ENCODE peak calls at places on chromosomes 13 and 19, in four cellular contexts. One of them, this sample, is unnamed.

GRCh38 chr13:102487330-102487729 is 85.5 kb upstream of the FGF14 start:
- DNase-seq in lower lobe of right lung: no peak
- DNase-seq in right lobe of liver: no peak
- DNase-seq in PC-3: no peak
- DNase-seq in this sample: no peak

GRCh38 chr19:29535432-29535831 is 9.6 kb downstream of the VSTM2B start:
- DNase-seq in lower lobe of right lung: no peak
- DNase-seq in right lobe of liver: no peak
- DNase-seq in PC-3: no peak
- DNase-seq in this sample: no peak

GRCh38 chr13:81051873-81052272 is 710.9 kb upstream of the SPRY2 start:
- DNase-seq in lower lobe of right lung: no peak
- DNase-seq in right lobe of liver: no peak
- DNase-seq in PC-3: peak; percentile 7
- DNase-seq in this sample: no peak

GRCh38 chr13:106114981-106115554 is 420.4 kb downstream of the EFNB2 start:
- DNase-seq in lower lobe of right lung: no peak
- DNase-seq in right lobe of liver: no peak
- DNase-seq in PC-3: no peak
- DNase-seq in this sample: no peak

GRCh38 chr19:45772130-45772880 is 3.3 kb upstream of the SIX5 start:
- DNase-seq in lower lobe of right lung: no peak
- DNase-seq in right lobe of liver: no peak
- DNase-seq in PC-3: no peak
- DNase-seq in this sample: no peak

GRCh38 chr13:29897102-29897501 is 46.7 kb upstream of the UBL3 start:
- DNase-seq in lower lobe of right lung: no peak
- DNase-seq in right lobe of liver: no peak
- DNase-seq in PC-3: no peak
- DNase-seq in this sample: no peak

GRCh38 chr19:45558399-45558878 is 26.2 kb downstream of the OPA3 start:
- DNase-seq in lower lobe of right lung: peak; percentile 53
- DNase-seq in right lobe of liver: no peak
- DNase-seq in PC-3: peak; percentile 67
- DNase-seq in this sample: peak; percentile 41

GRCh38 chr19:3250675-3251074 is 26.2 kb downstream of the CELF5 start:
- DNase-seq in lower lobe of right lung: no peak
- DNase-seq in right lobe of liver: no peak
- DNase-seq in PC-3: peak; percentile 38
- DNase-seq in this sample: no peak

GRCh38 chr19:15330801-15331418 is 1.4 kb downstream of the BRD4 start:
- DNase-seq in lower lobe of right lung: no peak
- DNase-seq in right lobe of liver: no peak
- DNase-seq in PC-3: peak; percentile 70
- DNase-seq in this sample: no peak

GRCh38 chr13:24040835-24041234 is 119.7 kb upstream of the SPATA13 start:
- DNase-seq in lower lobe of right lung: no peak
- DNase-seq in right lobe of liver: no peak
- DNase-seq in PC-3: no peak
- DNase-seq in this sample: no peak

GRCh38 chr13:97753942-97754670 is 199.4 kb upstream of the IPO5 start:
- DNase-seq in lower lobe of right lung: no peak
- DNase-seq in right lobe of liver: no peak
- DNase-seq in PC-3: no peak
- DNase-seq in this sample: peak; percentile 11

GRCh38 chr19:34508540-34508939 is 27.0 kb downstream of the WTIP start:
- DNase-seq in lower lobe of right lung: no peak
- DNase-seq in right lobe of liver: no peak
- DNase-seq in PC-3: no peak
- DNase-seq in this sample: no peak

GRCh38 chr13:73335226-73335625 is 276.4 kb downstream of the KLF5 start:
- DNase-seq in lower lobe of right lung: no peak
- DNase-seq in right lobe of liver: no peak
- DNase-seq in PC-3: peak; percentile 90
- DNase-seq in this sample: no peak

GRCh38 chr19:5445667-5446066 is 9.6 kb upstream of the ZNRF4 start:
- DNase-seq in lower lobe of right lung: no peak
- DNase-seq in right lobe of liver: no peak
- DNase-seq in PC-3: peak; percentile 67
- DNase-seq in this sample: no peak

GRCh38 chr13:40123962-40124647 is 468.6 kb downstream of the COG6 start:
- DNase-seq in lower lobe of right lung: no peak
- DNase-seq in right lobe of liver: no peak
- DNase-seq in PC-3: no peak
- DNase-seq in this sample: no peak

GRCh38 chr19:21848706-21849105 is 12.7 kb upstream of the ZNF43 start:
- DNase-seq in lower lobe of right lung: no peak
- DNase-seq in right lobe of liver: no peak
- DNase-seq in PC-3: peak; percentile 59
- DNase-seq in this sample: no peak

GRCh38 chr19:38034153-38034835 is 127.3 kb downstream of the SIPA1L3 start:
- DNase-seq in lower lobe of right lung: no peak
- DNase-seq in right lobe of liver: no peak
- DNase-seq in PC-3: no peak
- DNase-seq in this sample: no peak

GRCh38 chr13:34078334-34078999 is 260.5 kb downstream of the RFC3 start:
- DNase-seq in lower lobe of right lung: no peak
- DNase-seq in right lobe of liver: no peak
- DNase-seq in PC-3: no peak
- DNase-seq in this sample: no peak

GRCh38 chr19:13155472-13156284 is 5.5 kb downstream of the IER2 start:
- DNase-seq in lower lobe of right lung: peak; percentile 87
- DNase-seq in right lobe of liver: peak; percentile 93
- DNase-seq in PC-3: peak; percentile 81
- DNase-seq in this sample: no peak

GRCh38 chr19:33905473-33905936 is 108.8 kb downstream of the KCTD15 start:
- DNase-seq in lower lobe of right lung: peak; percentile 49
- DNase-seq in right lobe of liver: peak; percentile 38
- DNase-seq in PC-3: peak; percentile 10
- DNase-seq in this sample: no peak

GRCh38 chr19:39423258-39424086 is 11.0 kb downstream of the PLEKHG2 start:
- DNase-seq in lower lobe of right lung: no peak
- DNase-seq in right lobe of liver: no peak
- DNase-seq in PC-3: no peak
- DNase-seq in this sample: no peak

GRCh38 chr13:50594276-50594970 is 249.1 kb downstream of the DLEU7 start:
- DNase-seq in lower lobe of right lung: no peak
- DNase-seq in right lobe of liver: no peak
- DNase-seq in PC-3: no peak
- DNase-seq in this sample: no peak

GRCh38 chr19:15418112-15418587 is 638 bp downstream of the AKAP8L start:
- DNase-seq in lower lobe of right lung: no peak
- DNase-seq in right lobe of liver: no peak
- DNase-seq in PC-3: peak; percentile 26
- DNase-seq in this sample: no peak

GRCh38 chr13:48862572-48862971 is 113.1 kb upstream of the FNDC3A start:
- DNase-seq in lower lobe of right lung: no peak
- DNase-seq in right lobe of liver: no peak
- DNase-seq in PC-3: no peak
- DNase-seq in this sample: no peak

GRCh38 chr13:50914848-50915247 is 5.3 kb downstream of the RNASEH2B start:
- DNase-seq in lower lobe of right lung: no peak
- DNase-seq in right lobe of liver: no peak
- DNase-seq in PC-3: peak; percentile 43
- DNase-seq in this sample: no peak

GRCh38 chr13:40635315-40635995 is 31.0 kb downstream of the FOXO1 start:
- DNase-seq in lower lobe of right lung: no peak
- DNase-seq in right lobe of liver: no peak
- DNase-seq in PC-3: peak; percentile 7
- DNase-seq in this sample: no peak

GRCh38 chr19:10748924-10749434 is 31.1 kb downstream of the DNM2 start:
- DNase-seq in lower lobe of right lung: peak; percentile 79
- DNase-seq in right lobe of liver: peak; percentile 94
- DNase-seq in PC-3: peak; percentile 90
- DNase-seq in this sample: no peak
- H3K27ac ChIP-seq in lower lobe of right lung: peak overlapping the region; percentile 87
- H3K27ac ChIP-seq in right lobe of liver: peak overlapping the region; percentile 28
- H3K27ac ChIP-seq in PC-3: peak overlapping the region; percentile 52
- H3K27ac ChIP-seq in this sample: no peak overlapping the region

GRCh38 chr19:18306903-18307681 is 15.8 kb downstream of the LSM4 start:
- DNase-seq in lower lobe of right lung: no peak
- DNase-seq in right lobe of liver: no peak
- DNase-seq in PC-3: no peak
- DNase-seq in this sample: no peak

GRCh38 chr19:18304496-18305312 is 18.2 kb downstream of the LSM4 start:
- DNase-seq in lower lobe of right lung: peak; percentile 85
- DNase-seq in right lobe of liver: peak; percentile 90
- DNase-seq in PC-3: peak; percentile 34
- DNase-seq in this sample: no peak

GRCh38 chr19:18304194-18304495 is 18.7 kb downstream of the LSM4 start:
- DNase-seq in lower lobe of right lung: no peak
- DNase-seq in right lobe of liver: peak; percentile 52
- DNase-seq in PC-3: no peak
- DNase-seq in this sample: no peak

GRCh38 chr19:18308051-18308947 is 14.6 kb downstream of the LSM4 start:
- DNase-seq in lower lobe of right lung: no peak
- DNase-seq in right lobe of liver: no peak
- DNase-seq in PC-3: no peak
- DNase-seq in this sample: no peak

DNA sequence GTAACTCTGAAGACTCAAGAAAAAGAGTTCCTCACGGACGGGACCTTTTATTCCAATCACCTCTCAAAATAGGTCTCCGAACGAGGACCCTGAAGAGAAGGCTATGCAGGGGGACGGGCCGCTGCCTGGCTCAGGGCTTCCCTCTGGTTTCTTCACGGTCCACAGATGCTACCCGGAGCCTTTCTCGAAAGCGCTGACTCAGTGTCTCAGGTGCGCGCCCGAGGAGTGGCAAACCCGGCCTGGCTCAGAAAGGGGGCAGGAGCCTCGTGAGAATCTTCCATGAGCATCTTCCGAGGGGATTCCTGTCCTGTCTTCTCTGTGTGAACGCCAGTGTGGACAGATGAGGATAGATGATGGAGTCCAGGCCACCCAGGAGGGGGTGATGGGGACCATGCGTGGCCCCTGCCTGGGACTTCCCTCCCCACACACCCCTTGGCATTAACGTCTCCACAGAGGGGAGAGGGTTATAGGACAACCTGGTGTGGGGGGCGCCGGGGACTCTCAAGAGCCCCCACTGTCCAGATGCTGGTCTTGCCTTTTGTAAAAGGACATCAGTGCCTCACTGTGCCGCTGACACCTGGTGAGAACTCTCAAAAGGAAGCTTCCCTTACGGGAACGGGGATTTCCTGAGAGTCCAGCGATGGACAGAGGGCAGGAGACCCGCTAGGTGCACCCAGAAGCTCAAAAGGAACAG is 16.5 kb downstream of the LSM4 start:
- DNase-seq in lower lobe of right lung: no peak
- DNase-seq in right lobe of liver: no peak
- DNase-seq in PC-3: no peak
- DNase-seq in this sample: no peak
- H3K4me1 ChIP-seq in lower lobe of right lung: peaks cover 56% of the 10 kb centered on the region
- H3K4me1 ChIP-seq in right lobe of liver: peaks cover 1% of the 10 kb centered on the region
- H3K4me1 ChIP-seq in PC-3: peaks cover 12% of the 10 kb centered on the region
- H3K4me1 ChIP-seq in this sample: peaks cover 11% of the 10 kb centered on the region

GRCh38 chr19:16641695-16642094 is 13.7 kb upstream of the MED26 start:
- DNase-seq in lower lobe of right lung: no peak
- DNase-seq in right lobe of liver: no peak
- DNase-seq in PC-3: no peak
- DNase-seq in this sample: no peak
- H3K36me3 ChIP-seq in lower lobe of right lung: peaks cover 88% of the 10 kb centered on the region
- H3K36me3 ChIP-seq in right lobe of liver: peaks cover 42% of the 10 kb centered on the region
- H3K36me3 ChIP-seq in PC-3: peaks cover 32% of the 10 kb centered on the region
- H3K36me3 ChIP-seq in this sample: peaks cover 12% of the 10 kb centered on the region

GRCh38 chr19:52665529-52665928 is 27.4 kb upstream of the ZNF83 start:
- DNase-seq in lower lobe of right lung: no peak
- DNase-seq in right lobe of liver: no peak
- DNase-seq in PC-3: peak; percentile 89
- DNase-seq in this sample: no peak

GRCh38 chr19:52673014-52673413 is 34.9 kb upstream of the ZNF83 start:
- DNase-seq in lower lobe of right lung: no peak
- DNase-seq in right lobe of liver: no peak
- DNase-seq in PC-3: no peak
- DNase-seq in this sample: no peak

GRCh38 chr19:52670046-52670445 is 31.9 kb upstream of the ZNF83 start:
- DNase-seq in lower lobe of right lung: no peak
- DNase-seq in right lobe of liver: no peak
- DNase-seq in PC-3: peak; percentile 84
- DNase-seq in this sample: no peak

GRCh38 chr19:52667972-52668371 is 29.8 kb upstream of the ZNF83 start:
- DNase-seq in lower lobe of right lung: no peak
- DNase-seq in right lobe of liver: no peak
- DNase-seq in PC-3: no peak
- DNase-seq in this sample: no peak

GRCh38 chr19:52669586-52669985 is 31.4 kb upstream of the ZNF83 start:
- DNase-seq in lower lobe of right lung: no peak
- DNase-seq in right lobe of liver: no peak
- DNase-seq in PC-3: no peak
- DNase-seq in this sample: no peak
- H3K27ac ChIP-seq in lower lobe of right lung: no peak overlapping the region
- H3K27ac ChIP-seq in right lobe of liver: no peak overlapping the region
- H3K27ac ChIP-seq in PC-3: peak overlapping the region; percentile 52
- H3K27ac ChIP-seq in this sample: no peak overlapping the region

DNA sequence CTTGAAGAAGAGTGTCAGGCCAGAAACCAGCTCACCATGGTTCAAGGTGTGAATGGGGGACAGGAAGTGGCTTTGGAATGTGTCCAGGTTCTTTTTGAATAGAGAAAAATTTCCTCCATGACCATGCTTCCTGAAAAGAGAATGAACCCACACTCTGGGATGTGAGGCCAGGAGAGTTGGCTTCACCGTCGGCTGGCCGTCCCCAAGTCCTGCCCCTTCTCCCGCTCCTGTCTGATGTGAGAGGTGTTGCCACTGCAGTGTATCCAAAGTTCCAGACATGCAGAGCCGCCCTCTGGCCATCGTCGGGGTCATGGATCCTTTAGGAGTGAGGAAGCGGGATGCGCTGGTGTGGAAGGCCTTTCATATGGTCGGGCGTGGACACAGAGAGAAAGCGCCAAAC is 101.2 kb downstream of the COL4A2 start:
- DNase-seq in lower lobe of right lung: no peak
- DNase-seq in right lobe of liver: no peak
- DNase-seq in PC-3: no peak
- DNase-seq in this sample: no peak
- H3K4me1 ChIP-seq in lower lobe of right lung: peaks cover 53% of the 10 kb centered on the region
- H3K4me1 ChIP-seq in right lobe of liver: no peaks in the 10 kb centered on the region
- H3K4me1 ChIP-seq in PC-3: peaks cover 32% of the 10 kb centered on the region
- H3K4me1 ChIP-seq in this sample: peaks cover 3% of the 10 kb centered on the region

GRCh38 chr19:49658139-49658517 is 7.5 kb downstream of the IRF3 start:
- DNase-seq in lower lobe of right lung: no peak
- DNase-seq in right lobe of liver: no peak
- DNase-seq in PC-3: no peak
- DNase-seq in this sample: no peak

GRCh38 chr19:49654581-49654980 is 11.1 kb downstream of the IRF3 start:
- DNase-seq in lower lobe of right lung: no peak
- DNase-seq in right lobe of liver: no peak
- DNase-seq in PC-3: no peak
- DNase-seq in this sample: no peak

GRCh38 chr19:49656456-49657109 is 9.1 kb downstream of the IRF3 start:
- DNase-seq in lower lobe of right lung: no peak
- DNase-seq in right lobe of liver: no peak
- DNase-seq in PC-3: no peak
- DNase-seq in this sample: no peak

GRCh38 chr19:49657493-49658138 is 8.0 kb downstream of the IRF3 start:
- DNase-seq in lower lobe of right lung: no peak
- DNase-seq in right lobe of liver: no peak
- DNase-seq in PC-3: no peak
- DNase-seq in this sample: no peak

GRCh38 chr19:49655570-49656455 is 9.8 kb downstream of the IRF3 start:
- DNase-seq in lower lobe of right lung: no peak
- DNase-seq in right lobe of liver: no peak
- DNase-seq in PC-3: no peak
- DNase-seq in this sample: no peak
- H3K36me3 ChIP-seq in lower lobe of right lung: peaks cover 93% of the 10 kb centered on the region
- H3K36me3 ChIP-seq in right lobe of liver: peaks cover 32% of the 10 kb centered on the region
- H3K36me3 ChIP-seq in PC-3: peaks cover 60% of the 10 kb centered on the region
- H3K36me3 ChIP-seq in this sample: peaks cover 55% of the 10 kb centered on the region

GRCh38 chr13:83508905-83509304 is 373.4 kb downstream of the SLITRK1 start:
- DNase-seq in lower lobe of right lung: no peak
- DNase-seq in right lobe of liver: no peak
- DNase-seq in PC-3: no peak
- DNase-seq in this sample: no peak
- H3K27ac ChIP-seq in lower lobe of right lung: no peak overlapping the region
- H3K27ac ChIP-seq in right lobe of liver: no peak overlapping the region
- H3K27ac ChIP-seq in PC-3: no peak overlapping the region
- H3K27ac ChIP-seq in this sample: no peak overlapping the region

This sample was measured in iPS DF 6.9.